ENCODE peak calls at places on chromosomes 3 and 15, in five cellular contexts. I is GM06990, F is right lobe of liver, B is choroid plexus epithelial cell, K is HL-60. V is an unnamed sample.

GRCh38 chr3:161851941-161852566 is 355.4 kb downstream of the OTOL1 start:
- DNase-seq in I (peak), F (peak), B (peak), K (no peak), V (peak)

GRCh38 chr15:35437157-35437556 is 108.8 kb downstream of the DPH6 start:
- DNase-seq in I (no peak), F (no peak), B (peak), K (no peak), V (no peak)

GRCh38 chr3:54891540-54891897 is 36.3 kb downstream of the LRTM1 start:
- DNase-seq in I (no peak), F (peak), B (peak), K (no peak), V (peak)

GRCh38 chr3:37115451-37115850 is 58.9 kb downstream of the LRRFIP2 start:
- DNase-seq in I (no peak), F (no peak), B (peak), K (no peak), V (no peak)

GRCh38 chr3:37891227-37891626 is 29.5 kb downstream of the CTDSPL start:
- DNase-seq in I (no peak), F (peak), B (no peak), K (no peak), V (no peak)

GRCh38 chr15:31153531-31153930 is 52.0 kb upstream of the TRPM1 start:
- DNase-seq in I (no peak), F (no peak), B (no peak), K (no peak), V (no peak)

GRCh38 chr3:140375002-140375401 is 302.9 kb upstream of the TRIM42 start:
- DNase-seq in I (no peak), F (no peak), B (no peak), K (no peak), V (no peak)

GRCh38 chr3:65259946-65260345 is 572.1 kb upstream of the ADAMTS9 start:
- DNase-seq in I (no peak), F (no peak), B (no peak), K (no peak), V (no peak)

GRCh38 chr15:82890338-82891024 is 62.0 kb downstream of the HOMER2 start:
- DNase-seq in I (no peak), F (no peak), B (peak), K (no peak), V (no peak)

GRCh38 chr15:20344601-20345400 is 196.8 kb downstream of the GOLGA6L6 start:
- DNase-seq in I (no peak), F (no peak), B (no peak), K (no peak), V (no peak)

GRCh38 chr15:62400778-62401177 is 235.7 kb upstream of the C2CD4B start:
- DNase-seq in I (no peak), F (no peak), B (no peak), K (no peak), V (no peak)

GRCh38 chr3:150370129-150370602 is 37.9 kb upstream of the TSC22D2 start:
- DNase-seq in I (no peak), F (no peak), B (peak), K (no peak), V (peak)
- TF ChIP-seq CTCF in I (no peak), F (no peak), B (peak), K (no peak), V (no peak)

DNA sequence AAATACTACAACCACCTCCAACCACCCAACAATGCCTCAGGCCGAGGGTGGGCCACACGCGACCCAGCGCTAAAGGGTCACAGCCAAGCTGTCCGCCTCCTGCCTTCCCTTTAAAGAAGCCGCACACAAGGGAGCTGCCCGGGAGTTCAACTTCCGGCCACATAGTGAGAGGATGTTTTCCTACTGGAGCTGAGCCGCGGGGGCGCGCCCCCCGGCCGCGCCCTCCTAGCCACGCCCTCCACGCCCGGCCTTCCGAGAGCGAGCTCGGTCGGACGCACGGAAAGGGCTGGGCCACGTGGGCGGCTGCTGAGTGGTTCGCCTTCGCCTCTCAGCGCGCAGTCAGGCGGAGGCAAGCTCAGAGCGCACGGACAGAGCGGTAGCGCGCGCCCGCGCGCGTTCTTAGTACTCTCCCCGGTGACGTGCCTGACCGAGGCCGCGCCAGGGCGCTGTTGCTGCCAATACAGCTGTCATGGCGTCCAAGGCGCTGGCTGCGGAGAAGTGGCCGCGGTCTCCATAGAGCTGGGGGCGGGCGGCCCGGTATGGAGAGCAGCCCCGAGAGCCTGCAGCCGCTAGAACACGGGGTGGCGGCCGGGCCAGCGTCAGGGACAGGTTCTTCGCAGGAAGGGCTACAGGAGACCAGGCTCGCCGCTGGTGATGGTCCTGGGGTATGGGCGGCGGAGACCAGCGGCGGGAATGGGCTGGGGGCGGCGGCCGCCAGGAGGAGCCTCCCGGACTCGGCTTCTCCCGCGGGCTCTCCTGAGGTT is at the start of gene MINDY2:
- DNase-seq in I (peak), F (peak), B (peak), K (peak), V (peak)
- TF ChIP-seq CTCF in I (peak), F (peak), B (peak), K (peak), V (peak)

DNA sequence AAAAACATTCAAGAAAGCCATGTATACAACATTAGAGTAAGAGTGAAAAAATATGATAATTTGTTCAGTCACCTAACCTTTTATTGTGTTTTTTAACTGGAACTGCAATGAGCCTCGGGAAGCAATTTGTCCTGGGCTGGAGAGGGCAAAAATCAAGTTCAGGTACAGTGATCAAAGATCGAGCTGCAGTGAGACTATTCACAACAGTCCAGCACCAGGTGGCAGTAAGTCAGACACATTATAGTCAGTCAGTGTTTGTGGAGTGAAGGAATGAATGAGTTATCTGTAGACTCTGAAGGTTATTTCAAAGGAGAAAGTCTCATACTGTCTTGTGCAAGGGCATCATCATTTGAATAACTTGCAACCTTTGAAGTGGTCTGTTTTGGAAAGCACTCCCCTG is 116.6 kb downstream of the CHDH start:
- DNase-seq in I (no peak), F (no peak), B (no peak), K (no peak), V (no peak)
- TF ChIP-seq CTCF in I (peak), F (peak), B (peak), K (no peak), V (no peak)

GRCh38 chr3:142447308-142447851 is 457 bp downstream of the XRN1 start:
- DNase-seq in I (no peak), F (peak), B (peak), K (peak), V (peak)

GRCh38 chr3:142448424-142448823 is 587 bp upstream of the XRN1 start:
- DNase-seq in I (no peak), F (no peak), B (peak), K (no peak), V (no peak)

GRCh38 chr3:142447852-142448315 is at the start of gene XRN1:
- DNase-seq in I (peak), F (peak), B (peak), K (peak), V (peak)

GRCh38 chr3:142444343-142444742 is 3.5 kb downstream of the XRN1 start:
- DNase-seq in I (no peak), F (no peak), B (no peak), K (no peak), V (no peak)

DNA sequence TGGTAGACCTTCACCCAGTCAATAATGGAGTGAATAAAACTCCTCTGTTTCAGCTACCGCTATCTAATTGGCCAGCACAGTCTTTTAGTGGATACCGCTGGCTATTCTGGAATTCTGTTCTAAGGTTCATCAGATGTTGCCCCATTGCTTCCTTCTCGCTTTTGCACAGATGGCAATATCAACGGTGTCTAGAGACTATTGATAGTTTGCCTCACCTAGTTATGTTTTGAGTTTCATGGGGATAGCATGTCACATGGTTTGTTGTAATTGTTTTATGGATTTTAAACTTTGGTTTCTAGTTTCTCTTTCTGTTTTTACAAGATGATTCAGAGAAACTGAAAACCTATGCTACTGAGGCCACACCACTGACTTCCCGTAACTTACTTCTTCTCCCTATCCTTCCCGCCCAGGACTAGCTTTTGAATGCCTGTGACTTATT is 2.0 kb downstream of the XRN1 start:
- DNase-seq in I (peak), F (no peak), B (peak), K (no peak), V (no peak)
- TF ChIP-seq CTCF in I (no peak), F (no peak), B (no peak), K (no peak), V (no peak)

GRCh38 chr3:196689941-196690660 is 21.9 kb downstream of the CEP19 start:
- DNase-seq in I (no peak), F (no peak), B (no peak), K (no peak), V (no peak)

GRCh38 chr3:196694941-196695848 is 16.9 kb downstream of the CEP19 start:
- DNase-seq in I (no peak), F (no peak), B (no peak), K (no peak), V (no peak)

GRCh38 chr3:196695849-196696226 is 16.2 kb downstream of the CEP19 start:
- DNase-seq in I (no peak), F (no peak), B (no peak), K (no peak), V (no peak)

GRCh38 chr3:196697270-196697669 is 14.8 kb downstream of the CEP19 start:
- DNase-seq in I (no peak), F (no peak), B (no peak), K (no peak), V (no peak)

GRCh38 chr3:196694202-196694638 is 17.8 kb downstream of the CEP19 start:
- DNase-seq in I (no peak), F (no peak), B (peak), K (no peak), V (no peak)
- TF ChIP-seq CTCF in I (peak), F (no peak), B (peak), K (no peak), V (no peak)

GRCh38 chr15:57316451-57316850 is 59.9 kb upstream of the CGNL1 start:
- DNase-seq in I (no peak), F (no peak), B (no peak), K (no peak), V (no peak)
- TF ChIP-seq CTCF in I (no peak), F (no peak), B (no peak), K (no peak), V (no peak)

GRCh38 chr3:126341755-126342150 is 15.5 kb downstream of the KLF15 start:
- DNase-seq in I (no peak), F (no peak), B (no peak), K (no peak), V (peak)

GRCh38 chr3:126340596-126340942 is 16.6 kb downstream of the KLF15 start:
- DNase-seq in I (no peak), F (no peak), B (no peak), K (no peak), V (no peak)

GRCh38 chr3:126342211-126342610 is 15.0 kb downstream of the KLF15 start:
- DNase-seq in I (no peak), F (no peak), B (no peak), K (no peak), V (peak)

GRCh38 chr3:126340081-126340511 is 17.1 kb downstream of the KLF15 start:
- DNase-seq in I (no peak), F (no peak), B (no peak), K (no peak), V (peak)

GRCh38 chr3:126340943-126341754 is 16.1 kb downstream of the KLF15 start:
- DNase-seq in I (no peak), F (peak), B (no peak), K (no peak), V (peak)
- TF ChIP-seq CTCF in I (no peak), F (no peak), B (no peak), K (no peak), V (no peak)

DNA sequence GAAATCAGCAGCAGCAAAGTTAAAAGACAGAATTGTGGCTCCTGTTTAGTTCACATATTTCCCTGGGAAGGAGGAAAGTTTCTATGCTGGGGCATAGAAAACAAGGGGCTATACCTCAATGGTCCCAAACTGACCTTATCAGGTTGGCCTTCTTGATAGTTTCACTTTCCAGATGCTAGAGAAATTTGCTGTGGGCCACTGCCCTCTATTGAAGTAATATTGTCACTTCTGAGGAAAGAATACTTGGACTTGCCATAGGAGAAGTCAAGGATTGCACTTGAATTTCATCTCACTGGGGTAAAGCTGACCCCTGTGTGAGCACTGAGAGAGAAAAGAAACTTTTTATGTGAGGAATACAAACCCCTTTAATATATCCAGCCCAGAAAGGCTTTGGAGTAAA is 49.3 kb upstream of the XCR1 start:
- DNase-seq in I (no peak), F (no peak), B (peak), K (no peak), V (no peak)
- TF ChIP-seq CTCF in I (peak), F (peak), B (peak), K (no peak), V (no peak)

DNA sequence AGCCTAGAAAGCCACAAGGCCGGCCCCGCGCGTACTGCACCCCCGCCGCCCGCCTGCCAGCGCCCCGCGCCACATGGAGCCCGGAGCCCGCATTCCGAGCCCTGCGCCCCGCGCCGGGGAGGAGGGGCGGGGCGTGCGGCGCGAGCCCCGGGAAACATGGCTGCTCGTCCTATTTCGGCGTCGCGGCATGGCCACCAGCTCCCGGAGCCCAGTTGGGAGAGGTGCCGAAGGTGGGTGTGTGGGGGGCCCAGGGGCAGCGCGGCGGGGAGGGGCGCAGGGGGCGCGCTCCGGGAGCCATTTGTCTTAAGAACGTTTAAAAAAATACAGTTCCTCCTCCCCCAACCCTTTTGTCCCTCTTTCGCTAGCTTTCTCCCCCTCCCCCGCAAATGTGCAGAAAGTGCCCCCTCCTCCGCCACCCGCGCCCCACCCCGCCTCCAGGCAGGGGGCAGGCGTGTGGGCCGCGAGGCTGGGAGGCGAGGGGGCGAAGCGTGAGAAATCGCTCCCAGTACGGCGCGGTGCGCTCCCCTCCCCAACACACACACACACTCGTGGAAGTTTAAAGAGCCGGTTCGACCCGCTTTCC is 2.5 kb downstream of the ANP32A start:
- DNase-seq in I (peak), F (peak), B (peak), K (no peak), V (peak)
- TF ChIP-seq CTCF in I (no peak), F (no peak), B (no peak), K (no peak), V (no peak)

GRCh38 chr3:119316313-119316670 is 22.1 kb downstream of the ARHGAP31 start:
- DNase-seq in I (no peak), F (no peak), B (no peak), K (no peak), V (no peak)
- TF ChIP-seq CTCF in I (no peak), F (no peak), B (no peak), K (no peak), V (no peak)

V was measured in Calu3.